ENCODE peak calls at places on chromosomes 13 and 19, in eight cellular contexts. B is breast epithelium, P is GM23248, S is PC-3, G is brain microvascular endothelial cell, C is cardiac muscle cell, L is mucosa of descending colon, A is stomach. R is an unnamed sample.
A peak's percentile ranks its signal among the peaks of the same experiment; 100 is the strongest.

GRCh38 chr19:32887572-32887971 is 18.0 kb upstream of the SLC7A9 start:
- DNase-seq in B (no peak), P (no peak), S (no peak), G (no peak), C (no peak), L (no peak), A (no peak), R (no peak)

GRCh38 chr13:48532146-48532472 is 771 bp downstream of the RCBTB2 start:
- DNase-seq in B (no peak), P (peak; percentile 80), S (peak; percentile 35), G (no peak), C (peak; percentile 67), L (no peak), A (no peak), R (peak; percentile 21)

GRCh38 chr13:94433055-94433947 is 46.2 kb downstream of the DCT start:
- DNase-seq in B (no peak), P (no peak), S (no peak), G (no peak), C (peak; percentile 85), L (peak; percentile 33), A (no peak), R (no peak)

GRCh38 chr13:98824376-98825160 is 72.1 kb upstream of the SLC15A1 start:
- DNase-seq in B (no peak), P (peak; percentile 53), S (no peak), G (no peak), C (no peak), L (no peak), A (no peak), R (no peak)

GRCh38 chr13:99033814-99034213 is 56.0 kb upstream of the DOCK9 start:
- DNase-seq in B (no peak), P (peak; percentile 62), S (peak; percentile 48), G (no peak), C (peak; percentile 52), L (no peak), A (no peak), R (no peak)

GRCh38 chr19:3058009-3058820 is 4.1 kb downstream of the TLE5 start:
- DNase-seq in B (no peak), P (no peak), S (no peak), G (no peak), C (no peak), L (no peak), A (no peak), R (no peak)

GRCh38 chr13:37701972-37702371 is 103.4 kb upstream of the POSTN start:
- DNase-seq in B (no peak), P (peak; percentile 96), S (peak; percentile 50), G (peak; percentile 98), C (peak; percentile 96), L (no peak), A (no peak), R (peak; percentile 73)

GRCh38 chr19:30784850-30785459 is 412.8 kb downstream of the ZNF536 start:
- DNase-seq in B (no peak), P (peak; percentile 54), S (peak; percentile 3), G (peak; percentile 12), C (peak; percentile 50), L (peak; percentile 70), A (peak; percentile 43), R (peak; percentile 49)

GRCh38 chr13:80139196-80139595 is 201.7 kb downstream of the SPRY2 start:
- DNase-seq in B (no peak), P (no peak), S (peak; percentile 60), G (no peak), C (no peak), L (no peak), A (no peak), R (no peak)

GRCh38 chr13:97339019-97339988 is 94.7 kb upstream of the RAP2A start:
- DNase-seq in B (no peak), P (peak; percentile 98), S (no peak), G (peak; percentile 34), C (peak; percentile 95), L (peak; percentile 25), A (peak; percentile 29), R (peak; percentile 90)

GRCh38 chr19:55809381-55810058 is 22.3 kb downstream of the NLRP11 start:
- DNase-seq in B (no peak), P (peak; percentile 70), S (peak; percentile 80), G (peak; percentile 32), C (peak; percentile 48), L (peak; percentile 78), A (peak; percentile 74), R (peak; percentile 72)

GRCh38 chr19:11560404-11560988 is 1.5 kb upstream of the ELOF1 start:
- DNase-seq in B (no peak), P (peak; percentile 74), S (peak; percentile 85), G (peak; percentile 77), C (peak; percentile 81), L (peak; percentile 67), A (peak; percentile 41), R (peak; percentile 65)

GRCh38 chr13:100600915-100601314 is 12.3 kb upstream of the GGACT start:
- DNase-seq in B (no peak), P (no peak), S (no peak), G (no peak), C (no peak), L (no peak), A (no peak), R (no peak)

GRCh38 chr13:34179481-34179880 is 361.5 kb downstream of the RFC3 start:
- DNase-seq in B (no peak), P (peak; percentile 23), S (no peak), G (no peak), C (no peak), L (no peak), A (no peak), R (no peak)

GRCh38 chr19:18539372-18539771 is 4.0 kb downstream of the FKBP8 start:
- DNase-seq in B (no peak), P (no peak), S (no peak), G (no peak), C (no peak), L (no peak), A (no peak), R (no peak)

GRCh38 chr19:18533058-18533457 is 10.3 kb downstream of the FKBP8 start:
- DNase-seq in B (no peak), P (no peak), S (no peak), G (no peak), C (no peak), L (no peak), A (no peak), R (no peak)

GRCh38 chr19:18538115-18538514 is 5.3 kb downstream of the FKBP8 start:
- DNase-seq in B (no peak), P (no peak), S (no peak), G (no peak), C (no peak), L (no peak), A (no peak), R (no peak)

GRCh38 chr19:18537431-18537830 is 5.9 kb downstream of the FKBP8 start:
- DNase-seq in B (no peak), P (no peak), S (no peak), G (no peak), C (no peak), L (no peak), A (no peak), R (no peak)

DNA sequence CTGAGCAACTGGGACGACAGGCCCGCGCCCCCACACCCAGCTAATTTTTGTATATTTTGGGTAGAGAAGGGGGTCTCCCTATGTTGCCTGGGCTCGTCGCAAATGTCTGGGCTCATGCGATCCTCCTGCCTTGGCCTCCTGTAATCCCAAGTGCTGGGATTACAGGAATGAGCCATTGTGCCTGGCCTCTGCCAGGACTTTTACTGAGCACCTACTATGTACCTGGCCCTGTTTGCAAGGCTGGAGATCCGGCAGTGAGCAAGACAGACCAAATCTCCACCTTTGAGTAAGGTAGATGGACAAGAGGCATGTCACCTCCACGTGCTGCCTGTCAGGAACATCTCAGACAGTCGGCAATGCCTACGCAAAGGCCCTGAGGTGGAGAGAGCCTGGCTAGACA is 6.9 kb downstream of the FKBP8 start:
- DNase-seq in B (no peak), P (no peak), S (no peak), G (no peak), C (no peak), L (no peak), A (no peak), R (no peak)
- H3K36me3 ChIP-seq in B (peaks cover 12% of the 10 kb centered on the region), P (peaks cover 4% of the 10 kb centered on the region), S (peaks cover 8% of the 10 kb centered on the region), G (peaks cover 49% of the 10 kb centered on the region), C (peaks cover 53% of the 10 kb centered on the region), L (no peaks in the 10 kb centered on the region), A (peaks cover 99% of the 10 kb centered on the region), R (peaks cover 59% of the 10 kb centered on the region)

GRCh38 chr19:46728693-46729339 is 11.9 kb upstream of the PRKD2 start:
- DNase-seq in B (no peak), P (peak; percentile 71), S (peak; percentile 34), G (peak; percentile 43), C (peak; percentile 71), L (peak; percentile 85), A (peak; percentile 82), R (peak; percentile 46)
- H3K36me3 ChIP-seq in B (peaks cover 10% of the 10 kb centered on the region), P (peaks cover 5% of the 10 kb centered on the region), S (peaks cover 31% of the 10 kb centered on the region), G (peaks cover 81% of the 10 kb centered on the region), C (peaks cover 41% of the 10 kb centered on the region), L (peaks cover 22% of the 10 kb centered on the region), A (peaks cover 100% of the 10 kb centered on the region), R (peaks cover 91% of the 10 kb centered on the region)

GRCh38 chr13:46313441-46314257 is 73.4 kb downstream of the RUBCNL start:
- DNase-seq in B (no peak), P (no peak), S (no peak), G (no peak), C (no peak), L (no peak), A (no peak), R (no peak)

GRCh38 chr13:46315036-46315435 is 72.0 kb downstream of the RUBCNL start:
- DNase-seq in B (no peak), P (no peak), S (no peak), G (no peak), C (no peak), L (no peak), A (no peak), R (no peak)

GRCh38 chr13:46314587-46314986 is 72.5 kb downstream of the RUBCNL start:
- DNase-seq in B (no peak), P (no peak), S (no peak), G (no peak), C (no peak), L (no peak), A (no peak), R (no peak)

GRCh38 chr13:46317120-46317519 is 69.9 kb downstream of the RUBCNL start:
- DNase-seq in B (no peak), P (peak; percentile 33), S (no peak), G (no peak), C (peak; percentile 58), L (no peak), A (no peak), R (no peak)

GRCh38 chr13:46315491-46316075 is 71.5 kb downstream of the RUBCNL start:
- DNase-seq in B (no peak), P (no peak), S (no peak), G (no peak), C (no peak), L (no peak), A (no peak), R (no peak)
- H3K36me3 ChIP-seq in B (no peaks in the 10 kb centered on the region), P (no peaks in the 10 kb centered on the region), S (no peaks in the 10 kb centered on the region), G (no peaks in the 10 kb centered on the region), C (no peaks in the 10 kb centered on the region), L (no peaks in the 10 kb centered on the region), A (no peaks in the 10 kb centered on the region), R (no peaks in the 10 kb centered on the region)

DNA sequence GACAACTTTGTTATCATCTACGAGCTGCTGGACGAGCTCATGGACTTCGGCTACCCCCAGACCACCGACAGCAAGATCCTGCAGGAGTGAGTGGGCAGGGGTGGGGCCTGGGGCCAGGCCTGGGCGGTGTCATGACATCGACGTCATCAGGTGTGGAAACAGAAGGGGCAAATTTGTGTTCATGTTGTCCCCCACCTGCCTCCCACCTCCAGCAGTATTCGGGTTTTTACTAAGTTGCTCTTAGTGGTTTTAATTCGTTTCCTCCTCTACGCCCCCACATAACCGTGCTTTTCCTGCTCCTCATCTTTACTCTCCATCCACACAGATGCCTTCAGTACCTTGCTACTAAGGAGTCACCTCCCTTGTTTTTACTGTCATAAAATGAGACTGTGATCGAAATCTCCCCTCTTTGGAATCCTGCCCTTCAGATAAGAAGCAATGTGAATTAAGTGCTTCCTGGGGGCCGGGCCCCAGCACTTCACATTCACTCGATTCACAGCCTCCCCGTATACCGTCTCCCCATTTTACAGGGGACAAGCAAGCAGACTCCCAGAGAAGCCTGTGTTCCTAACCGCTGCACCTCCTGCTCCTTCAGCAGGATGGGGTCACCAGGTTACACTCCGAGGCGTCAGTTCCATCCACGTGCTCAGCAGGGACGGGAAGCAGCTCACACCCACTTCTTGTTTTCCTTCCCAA is 10.5 kb downstream of the AP1M1 start:
- DNase-seq in B (no peak), P (no peak), S (no peak), G (no peak), C (no peak), L (no peak), A (no peak), R (no peak)
- H3K36me3 ChIP-seq in B (peaks cover 11% of the 10 kb centered on the region), P (peaks cover 35% of the 10 kb centered on the region), S (peaks cover 8% of the 10 kb centered on the region), G (peaks cover 77% of the 10 kb centered on the region), C (peaks cover 12% of the 10 kb centered on the region), L (no peaks in the 10 kb centered on the region), A (peaks cover 94% of the 10 kb centered on the region), R (peaks cover 94% of the 10 kb centered on the region)